ENCODE peak calls at places on chromosomes 12 and 14, in eight cellular contexts. R is esophagus squamous epithelium, U is left ventricle myocardium inferior, O is suprapubic skin, Y is spleen, Z is cardiac fibroblast, N is heart left ventricle, P is tibial nerve. Q is an unnamed sample.

GRCh38 chr12:94286580-94287244 is 138.3 kb downstream of the PLXNC1 start:
- DNase-seq in R (no peak), U (no peak), O (no peak), Y (no peak), Z (no peak), N (no peak), P (no peak), Q (no peak)

GRCh38 chr12:47574252-47575021 is 131.4 kb downstream of the RPAP3 start:
- DNase-seq in R (no peak), U (no peak), O (no peak), Y (no peak), Z (no peak), N (no peak), P (no peak), Q (no peak)

GRCh38 chr12:84554199-84554723 is 358.3 kb downstream of the SLC6A15 start:
- DNase-seq in R (no peak), U (no peak), O (no peak), Y (no peak), Z (no peak), N (no peak), P (no peak), Q (no peak)

GRCh38 chr12:56645201-56645716 is 525 bp downstream of the ATP5F1B start:
- DNase-seq in R (no peak), U (no peak), O (peak; percentile 58), Y (peak; percentile 83), Z (no peak), N (peak; percentile 44), P (no peak), Q (no peak)

GRCh38 chr12:109617496-109617895 is 43.9 kb downstream of the MVK start:
- DNase-seq in R (no peak), U (no peak), O (no peak), Y (no peak), Z (no peak), N (no peak), P (no peak), Q (no peak)

GRCh38 chr12:20507711-20508110 is 139.4 kb downstream of the PDE3A start:
- DNase-seq in R (no peak), U (no peak), O (no peak), Y (no peak), Z (peak; percentile 40), N (no peak), P (no peak), Q (peak; percentile 73)

GRCh38 chr14:52397844-52398243 is 83.7 kb downstream of the PTGER2 start:
- DNase-seq in R (no peak), U (no peak), O (no peak), Y (no peak), Z (peak; percentile 64), N (no peak), P (no peak), Q (no peak)

GRCh38 chr12:57046947-57047890 is 2.7 kb downstream of the MYO1A start:
- DNase-seq in R (no peak), U (no peak), O (no peak), Y (no peak), Z (no peak), N (no peak), P (no peak), Q (no peak)

GRCh38 chr12:4270016-4270669 is 3.4 kb upstream of the CCND2 start:
- DNase-seq in R (no peak), U (no peak), O (no peak), Y (peak; percentile 89), Z (no peak), N (no peak), P (no peak), Q (no peak)

GRCh38 chr12:13981296-13981962 is at the start of gene GRIN2B:
- DNase-seq in R (no peak), U (no peak), O (no peak), Y (no peak), Z (no peak), N (no peak), P (no peak), Q (no peak)

GRCh38 chr12:13980548-13981295 is 680 bp downstream of the GRIN2B start:
- DNase-seq in R (no peak), U (no peak), O (no peak), Y (no peak), Z (no peak), N (no peak), P (no peak), Q (no peak)

GRCh38 chr12:13986031-13986430 is 4.6 kb upstream of the GRIN2B start:
- DNase-seq in R (no peak), U (no peak), O (no peak), Y (no peak), Z (no peak), N (no peak), P (no peak), Q (no peak)

GRCh38 chr12:13976880-13977279 is 4.5 kb downstream of the GRIN2B start:
- DNase-seq in R (no peak), U (no peak), O (no peak), Y (no peak), Z (no peak), N (no peak), P (no peak), Q (no peak)

DNA sequence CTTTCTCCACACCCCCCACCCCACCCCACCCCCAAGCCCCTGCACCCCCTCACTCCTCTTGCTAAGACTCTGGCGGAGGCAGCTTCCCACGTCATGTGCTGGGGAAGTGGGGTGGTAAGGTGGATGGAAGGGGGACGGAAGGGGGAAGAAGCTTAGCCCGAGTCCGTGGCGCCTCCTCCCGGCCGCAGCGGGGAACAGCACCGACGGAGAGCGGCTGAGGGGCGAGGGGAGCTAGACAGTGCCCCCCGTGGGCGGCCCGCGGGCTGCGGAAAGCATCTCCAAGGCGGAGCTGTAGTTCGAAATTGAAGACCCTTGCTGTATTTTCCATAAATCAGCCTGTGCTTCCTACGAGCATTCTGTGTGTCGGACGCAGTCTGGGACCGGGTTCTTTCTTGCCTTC is 608 bp upstream of the GRIN2B start:
- DNase-seq in R (no peak), U (no peak), O (no peak), Y (no peak), Z (no peak), N (no peak), P (no peak), Q (no peak)
- TF ChIP-seq CTCF in R (no peak), U (peak; percentile 33), O (no peak), Y (no peak), Z (no peak), N (no peak), P (peak; percentile 32), Q (no peak)

GRCh38 chr12:68815232-68815927 is 7.4 kb downstream of the MDM2 start:
- DNase-seq in R (no peak), U (no peak), O (no peak), Y (no peak), Z (no peak), N (no peak), P (no peak), Q (no peak)
- H3K4me3 ChIP-seq in R (no peak overlapping the region), U (no peak overlapping the region), O (no peak overlapping the region), Y (no peak overlapping the region), Z (no peak overlapping the region), N (no peak overlapping the region), P (no peak overlapping the region), Q (no peak overlapping the region)

GRCh38 chr12:66387067-66387466 is 84.8 kb downstream of the HELB start:
- DNase-seq in R (no peak), U (no peak), O (no peak), Y (no peak), Z (no peak), N (no peak), P (no peak), Q (no peak)
- TF ChIP-seq CTCF in R (no peak), U (no peak), O (no peak), Y (no peak), Z (no peak), N (no peak), P (no peak), Q (no peak)

GRCh38 chr12:90484130-90484529 is 470.8 kb downstream of the CCER1 start:
- DNase-seq in R (no peak), U (no peak), O (no peak), Y (no peak), Z (peak; percentile 8), N (peak; percentile 23), P (no peak), Q (no peak)
- H3K4me3 ChIP-seq in R (no peak overlapping the region), U (no peak overlapping the region), O (no peak overlapping the region), Y (no peak overlapping the region), Z (no peak overlapping the region), N (no peak overlapping the region), P (no peak overlapping the region), Q (no peak overlapping the region)

GRCh38 chr12:132214906-132215643 is 70.8 kb downstream of the NOC4L start:
- DNase-seq in R (no peak), U (no peak), O (no peak), Y (no peak), Z (no peak), N (no peak), P (no peak), Q (no peak)
- TF ChIP-seq CTCF in R (no peak), U (no peak), O (no peak), Y (no peak), Z (no peak), N (no peak), P (no peak), Q (no peak)

DNA sequence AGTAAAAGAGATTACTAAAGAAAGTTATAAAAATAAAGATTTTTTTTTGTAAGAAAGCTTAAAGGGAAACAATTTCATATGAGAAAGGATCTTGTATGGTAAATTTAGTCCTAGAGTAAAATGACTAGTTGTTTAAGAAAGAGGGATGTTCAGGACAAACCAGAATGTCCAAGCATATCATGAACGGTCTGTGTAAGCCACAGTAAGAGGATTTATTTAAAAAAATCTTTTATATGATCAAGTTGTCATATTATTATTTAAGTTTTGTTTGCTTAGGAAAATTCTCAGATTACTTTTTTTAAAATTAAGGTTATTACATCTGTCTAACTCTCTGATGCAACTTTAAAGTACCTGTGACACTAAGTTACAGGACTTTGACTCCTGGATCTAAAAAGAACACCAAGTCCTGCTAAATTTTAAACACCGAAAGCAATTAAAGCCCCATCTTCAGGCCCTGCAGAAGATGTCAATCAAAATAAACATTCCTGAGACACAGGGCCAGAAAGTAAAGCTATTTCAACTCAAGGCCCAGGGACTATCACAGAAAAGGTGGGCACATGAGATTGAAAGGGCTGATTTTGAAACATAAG is 17.3 kb upstream of the CCDC196 start:
- DNase-seq in R (no peak), U (no peak), O (no peak), Y (no peak), Z (no peak), N (no peak), P (no peak), Q (no peak)
- H3K4me3 ChIP-seq in R (no peak overlapping the region), U (no peak overlapping the region), O (no peak overlapping the region), Y (no peak overlapping the region), Z (no peak overlapping the region), N (no peak overlapping the region), P (no peak overlapping the region), Q (no peak overlapping the region)

Q was measured in ascending aorta.